ENCODE peak calls at places on chromosomes 3 and 15, in six cellular contexts. G is mucosa of descending colon, X is SJSA1, Q is left lung, B is psoas muscle, D is PC-3. O is an unnamed sample. For H3K36me3, the result is how much of the 10 kb centered on the place peaks cover.

GRCh38 chr3:13879946-13880810 is at the start of gene WNT7A:
- DNase-seq in G (no peak), X (no peak), Q (no peak), B (no peak), D (peak), O (peak)

GRCh38 chr3:22117751-22118346 is 366.8 kb upstream of the ZNF385D start:
- DNase-seq in G (no peak), X (no peak), Q (no peak), B (no peak), D (peak), O (no peak)

GRCh38 chr3:48125026-48125704 is 63.1 kb downstream of the CDC25A start:
- DNase-seq in G (no peak), X (peak), Q (no peak), B (no peak), D (no peak), O (peak)

GRCh38 chr15:100468265-100468664 is 60.5 kb downstream of the CERS3 start:
- DNase-seq in G (peak), X (no peak), Q (no peak), B (no peak), D (no peak), O (peak)

GRCh38 chr15:74438696-74439316 is 5.0 kb upstream of the SEMA7A start:
- DNase-seq in G (peak), X (peak), Q (peak), B (peak), D (peak), O (peak)

GRCh38 chr3:170869645-170870593 is at the start of gene RPL22L1:
- DNase-seq in G (peak), X (peak), Q (peak), B (peak), D (peak), O (peak)

GRCh38 chr3:71416868-71417267 is 166.7 kb downstream of the FOXP1 start:
- DNase-seq in G (no peak), X (no peak), Q (no peak), B (no peak), D (peak), O (peak)

GRCh38 chr3:54549607-54550006 is 378.3 kb downstream of the LRTM1 start:
- DNase-seq in G (no peak), X (no peak), Q (no peak), B (no peak), D (no peak), O (no peak)

GRCh38 chr15:76987896-76988860 is 6.7 kb upstream of the PSTPIP1 start:
- DNase-seq in G (peak), X (no peak), Q (peak), B (peak), D (no peak), O (no peak)

GRCh38 chr3:123202451-123202850 is 708 bp downstream of the SEC22A start:
- DNase-seq in G (no peak), X (no peak), Q (no peak), B (no peak), D (peak), O (peak)

GRCh38 chr15:63818191-63818590 is 15.6 kb downstream of the HERC1 start:
- DNase-seq in G (no peak), X (no peak), Q (no peak), B (no peak), D (no peak), O (no peak)

GRCh38 chr3:155382396-155383042 is 89.0 kb upstream of the STRIT1 start:
- DNase-seq in G (peak), X (peak), Q (peak), B (peak), D (peak), O (peak)

GRCh38 chr3:172102883-172103310 is 63.5 kb downstream of the FNDC3B start:
- DNase-seq in G (no peak), X (no peak), Q (no peak), B (no peak), D (no peak), O (no peak)

GRCh38 chr3:29565236-29565635 is 284.4 kb downstream of the RBMS3 start:
- DNase-seq in G (no peak), X (no peak), Q (no peak), B (no peak), D (no peak), O (no peak)

GRCh38 chr15:32060706-32061105 is 30.4 kb downstream of the CHRNA7 start:
- DNase-seq in G (no peak), X (no peak), Q (no peak), B (no peak), D (no peak), O (no peak)

GRCh38 chr15:63599401-63600000 is 2.3 kb downstream of the FBXL22 start:
- DNase-seq in G (peak), X (no peak), Q (peak), B (peak), D (peak), O (peak)

GRCh38 chr3:101791778-101792177 is 12.8 kb downstream of the NXPE3 start:
- DNase-seq in G (no peak), X (no peak), Q (no peak), B (no peak), D (no peak), O (no peak)

GRCh38 chr3:171317133-171317532 is 143.1 kb downstream of the TNIK start:
- DNase-seq in G (no peak), X (no peak), Q (no peak), B (no peak), D (no peak), O (no peak)

GRCh38 chr3:156246939-156247725 is 126.8 kb downstream of the KCNAB1 start:
- DNase-seq in G (no peak), X (no peak), Q (no peak), B (no peak), D (no peak), O (no peak)

GRCh38 chr15:72375501-72375845 is 341 bp downstream of the HEXA start:
- DNase-seq in G (no peak), X (no peak), Q (peak), B (no peak), D (no peak), O (no peak)

GRCh38 chr15:77634266-77634962 is 1.7 kb upstream of the LINGO1 start:
- DNase-seq in G (peak), X (peak), Q (peak), B (peak), D (peak), O (peak)

GRCh38 chr3:150868282-150868681 is 37.0 kb downstream of the MINDY4B start:
- DNase-seq in G (no peak), X (no peak), Q (peak), B (no peak), D (peak), O (no peak)

GRCh38 chr3:65627102-65627501 is 411.6 kb downstream of the MAGI1 start:
- DNase-seq in G (no peak), X (no peak), Q (no peak), B (no peak), D (no peak), O (no peak)

GRCh38 chr3:65636326-65636725 is 402.4 kb downstream of the MAGI1 start:
- DNase-seq in G (no peak), X (no peak), Q (no peak), B (no peak), D (no peak), O (no peak)

GRCh38 chr3:65633018-65633417 is 405.7 kb downstream of the MAGI1 start:
- DNase-seq in G (no peak), X (no peak), Q (no peak), B (no peak), D (no peak), O (no peak)

GRCh38 chr3:65635661-65636060 is 403.1 kb downstream of the MAGI1 start:
- DNase-seq in G (no peak), X (no peak), Q (no peak), B (no peak), D (no peak), O (no peak)

GRCh38 chr3:65632409-65632808 is 406.3 kb downstream of the MAGI1 start:
- DNase-seq in G (no peak), X (no peak), Q (no peak), B (no peak), D (no peak), O (no peak)
- H3K36me3 ChIP-seq in G (under half), X (under half), Q (under half), B (under half), D (under half), O (under half)

GRCh38 chr15:59147666-59148065 is 42.7 kb downstream of the CCNB2 start:
- DNase-seq in G (no peak), X (no peak), Q (no peak), B (no peak), D (no peak), O (no peak)
- H3K36me3 ChIP-seq in G (under half), X (half or more), Q (half or more), B (half or more), D (under half), O (under half)

DNA sequence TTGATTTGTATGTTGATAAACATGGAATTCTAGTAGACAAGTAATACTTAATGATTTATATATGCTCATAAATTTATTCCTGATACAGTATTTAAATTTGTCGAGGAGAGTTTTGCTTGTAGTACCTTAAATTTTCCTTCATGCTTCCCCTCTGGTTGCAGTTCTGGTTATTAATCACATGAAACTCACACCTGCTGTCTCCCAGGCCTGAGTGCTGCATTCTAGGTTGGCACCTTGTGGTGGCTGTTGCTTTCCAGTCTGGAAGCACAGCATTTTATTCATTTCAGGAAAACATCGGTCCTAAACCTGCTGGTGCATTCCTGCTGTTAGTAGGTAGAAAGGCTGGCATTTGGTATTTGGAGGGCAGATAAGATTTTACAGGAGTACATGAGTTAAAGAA is 44.9 kb downstream of the ATP1B3 start:
- DNase-seq in G (no peak), X (no peak), Q (no peak), B (no peak), D (no peak), O (no peak)
- H3K36me3 ChIP-seq in G (under half), X (half or more), Q (half or more), B (half or more), D (under half), O (under half)

GRCh38 chr3:100720423-100720822 is 11.1 kb downstream of the TFG start:
- DNase-seq in G (no peak), X (no peak), Q (no peak), B (no peak), D (no peak), O (no peak)

GRCh38 chr3:100710355-100711198 is 1.3 kb downstream of the TFG start:
- DNase-seq in G (peak), X (peak), Q (no peak), B (peak), D (peak), O (peak)

GRCh38 chr3:100717063-100717462 is 7.8 kb downstream of the TFG start:
- DNase-seq in G (no peak), X (no peak), Q (no peak), B (no peak), D (no peak), O (no peak)

GRCh38 chr3:100717637-100718487 is 8.6 kb downstream of the TFG start:
- DNase-seq in G (no peak), X (no peak), Q (no peak), B (no peak), D (no peak), O (no peak)

DNA sequence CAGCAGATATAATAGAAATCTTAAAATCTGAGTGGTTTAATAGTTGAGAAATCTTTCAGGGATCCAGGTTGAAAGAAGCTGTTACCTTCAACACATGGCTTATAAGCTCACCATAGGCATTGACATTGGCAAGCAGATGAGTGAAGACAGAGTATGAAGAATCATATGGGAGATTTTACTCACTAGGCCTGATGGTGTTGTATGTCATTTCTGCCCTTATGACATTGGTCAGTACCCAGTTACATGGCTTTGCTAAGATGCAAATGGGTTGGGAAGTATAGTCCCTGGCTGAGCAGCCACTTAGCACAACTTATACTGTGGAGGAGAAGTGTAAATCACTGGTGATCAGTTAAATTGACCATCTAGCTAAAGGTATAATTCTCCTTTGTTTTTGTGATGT is 5.9 kb downstream of the TFG start:
- DNase-seq in G (no peak), X (no peak), Q (no peak), B (no peak), D (no peak), O (no peak)
- H3K36me3 ChIP-seq in G (under half), X (half or more), Q (half or more), B (half or more), D (half or more), O (half or more)

GRCh38 chr15:42964476-42964875 is 43.9 kb upstream of the TTBK2 start:
- DNase-seq in G (no peak), X (no peak), Q (no peak), B (no peak), D (no peak), O (no peak)
- H3K36me3 ChIP-seq in G (under half), X (half or more), Q (half or more), B (half or more), D (under half), O (under half)